ENCODE peak calls at places on chromosome 7, in nine cellular contexts. U is GM12891, T is neural progenitor cell, S is cardiac muscle cell, X is NCI-H1417, L is AML-193, M is GM23338, H is HCEC 1CT, Z is GM18507. V is an unnamed sample.

GRCh38 chr7:33423646-33424020 is 294.3 kb downstream of the BBS9 start:
- DNase-seq in L (peak), M (peak), T (peak), X (no peak), H (no peak), S (no peak), Z (no peak), U (peak), V (peak)

GRCh38 chr7:90897961-90898469 is 301.9 kb downstream of the CDK14 start:
- DNase-seq in U (no peak), X (peak), L (no peak), Z (no peak), T (no peak), H (no peak), M (no peak), S (no peak), V (no peak)

GRCh38 chr7:131110294-131111080 is 217.2 kb upstream of the MKLN1 start:
- DNase-seq in Z (no peak), H (peak), T (peak), U (no peak), X (peak), L (no peak), S (no peak), M (peak), V (peak)

GRCh38 chr7:44676776-44677175 is 70.3 kb downstream of the OGDH start:
- DNase-seq in X (no peak), L (no peak), S (no peak), Z (no peak), H (no peak), M (no peak), U (no peak), T (no peak), V (no peak)

GRCh38 chr7:150976529-150977381 is 1.4 kb downstream of the KCNH2 start:
- DNase-seq in H (no peak), U (no peak), S (peak), X (peak), L (no peak), M (peak), Z (no peak), T (peak), V (no peak)

GRCh38 chr7:51034531-51035264 is 252.0 kb upstream of the GRB10 start:
- DNase-seq in L (no peak), Z (no peak), T (peak), X (no peak), M (peak), H (peak), S (no peak), U (no peak), V (no peak)

GRCh38 chr7:13860734-13861133 is 128.7 kb downstream of the ETV1 start:
- DNase-seq in M (no peak), L (no peak), Z (no peak), U (no peak), T (no peak), H (no peak), S (no peak), X (no peak), V (no peak)

GRCh38 chr7:46928719-46929118 is 653.2 kb downstream of the TNS3 start:
- DNase-seq in T (no peak), S (no peak), X (no peak), Z (no peak), M (no peak), L (no peak), H (no peak), U (no peak), V (no peak)

GRCh38 chr7:140059288-140060242 is 3.2 kb downstream of the PARP12 start:
- DNase-seq in L (no peak), T (no peak), U (no peak), H (peak), S (no peak), X (no peak), M (no peak), Z (no peak), V (peak)

GRCh38 chr7:151017953-151018420 is 6.3 kb downstream of the ATG9B start:
- DNase-seq in L (peak), T (peak), H (no peak), X (no peak), Z (peak), U (peak), M (peak), S (peak), V (peak)